ENCODE peak calls at places on chromosome 1, in nine cellular contexts. One of them, this sample, is unnamed.

GRCh38 chr1:3914331-3914851 is 14.3 kb upstream of the C1orf174 start:
- DNase-seq in SJSA1: no peak
- DNase-seq in ovary: no peak
- DNase-seq in left ventricle myocardium inferior: no peak
- DNase-seq in spleen: peak; percentile 73
- DNase-seq in GM23338: no peak
- DNase-seq in mesendoderm: no peak
- DNase-seq in endodermal cell: no peak
- DNase-seq in fibroblast of lung: no peak
- DNase-seq in this sample: no peak

GRCh38 chr1:2534775-2535387 is 4.8 kb upstream of the HES5 start:
- DNase-seq in SJSA1: peak; percentile 28
- DNase-seq in ovary: no peak
- DNase-seq in left ventricle myocardium inferior: no peak
- DNase-seq in spleen: no peak
- DNase-seq in GM23338: peak; percentile 40
- DNase-seq in mesendoderm: peak; percentile 70
- DNase-seq in endodermal cell: peak; percentile 81
- DNase-seq in fibroblast of lung: no peak
- DNase-seq in this sample: no peak

GRCh38 chr1:157700711-157701110 is at the start of gene FCRL3:
- DNase-seq in SJSA1: no peak
- DNase-seq in ovary: no peak
- DNase-seq in left ventricle myocardium inferior: no peak
- DNase-seq in spleen: no peak
- DNase-seq in GM23338: no peak
- DNase-seq in mesendoderm: no peak
- DNase-seq in endodermal cell: no peak
- DNase-seq in fibroblast of lung: no peak
- DNase-seq in this sample: no peak

GRCh38 chr1:37153116-37153515 is 118.8 kb upstream of the GRIK3 start:
- DNase-seq in SJSA1: no peak
- DNase-seq in ovary: no peak
- DNase-seq in left ventricle myocardium inferior: no peak
- DNase-seq in spleen: no peak
- DNase-seq in GM23338: no peak
- DNase-seq in mesendoderm: no peak
- DNase-seq in endodermal cell: no peak
- DNase-seq in fibroblast of lung: no peak
- DNase-seq in this sample: no peak

GRCh38 chr1:241998412-241998921 is 431 bp downstream of the MAP1LC3C start:
- DNase-seq in SJSA1: peak; percentile 39
- DNase-seq in ovary: peak; percentile 79
- DNase-seq in left ventricle myocardium inferior: peak; percentile 74
- DNase-seq in spleen: peak; percentile 83
- DNase-seq in GM23338: peak; percentile 87
- DNase-seq in mesendoderm: peak; percentile 93
- DNase-seq in endodermal cell: peak; percentile 93
- DNase-seq in fibroblast of lung: peak; percentile 91
- DNase-seq in this sample: peak; percentile 2

GRCh38 chr1:247747616-247748015 is 325 bp downstream of the OR14A2 start:
- DNase-seq in SJSA1: peak; percentile 7
- DNase-seq in ovary: no peak
- DNase-seq in left ventricle myocardium inferior: no peak
- DNase-seq in spleen: no peak
- DNase-seq in GM23338: no peak
- DNase-seq in mesendoderm: no peak
- DNase-seq in endodermal cell: no peak
- DNase-seq in fibroblast of lung: no peak
- DNase-seq in this sample: no peak

GRCh38 chr1:27116210-27116609 is 38.7 kb downstream of the SLC9A1 start:
- DNase-seq in SJSA1: no peak
- DNase-seq in ovary: no peak
- DNase-seq in left ventricle myocardium inferior: peak; percentile 40
- DNase-seq in spleen: no peak
- DNase-seq in GM23338: no peak
- DNase-seq in mesendoderm: no peak
- DNase-seq in endodermal cell: no peak
- DNase-seq in fibroblast of lung: no peak
- DNase-seq in this sample: no peak

GRCh38 chr1:17438977-17439249 is 564 bp downstream of the RCC2 start:
- DNase-seq in SJSA1: no peak
- DNase-seq in ovary: peak; percentile 49
- DNase-seq in left ventricle myocardium inferior: no peak
- DNase-seq in spleen: peak; percentile 83
- DNase-seq in GM23338: no peak
- DNase-seq in mesendoderm: no peak
- DNase-seq in endodermal cell: no peak
- DNase-seq in fibroblast of lung: no peak
- DNase-seq in this sample: no peak

GRCh38 chr1:221575605-221576004 is 166.3 kb downstream of the DUSP10 start:
- DNase-seq in SJSA1: peak; percentile 22
- DNase-seq in ovary: no peak
- DNase-seq in left ventricle myocardium inferior: no peak
- DNase-seq in spleen: no peak
- DNase-seq in GM23338: no peak
- DNase-seq in mesendoderm: no peak
- DNase-seq in endodermal cell: no peak
- DNase-seq in fibroblast of lung: peak; percentile 42
- DNase-seq in this sample: no peak

GRCh38 chr1:109926662-109927300 is 16.1 kb downstream of the CSF1 start:
- DNase-seq in SJSA1: no peak
- DNase-seq in ovary: no peak
- DNase-seq in left ventricle myocardium inferior: no peak
- DNase-seq in spleen: no peak
- DNase-seq in GM23338: no peak
- DNase-seq in mesendoderm: no peak
- DNase-seq in endodermal cell: peak; percentile 22
- DNase-seq in fibroblast of lung: peak; percentile 87
- DNase-seq in this sample: no peak

GRCh38 chr1:21511579-21512522 is 2.6 kb downstream of the ALPL start:
- DNase-seq in SJSA1: peak; percentile 92
- DNase-seq in ovary: peak; percentile 56
- DNase-seq in left ventricle myocardium inferior: peak; percentile 62
- DNase-seq in spleen: no peak
- DNase-seq in GM23338: no peak
- DNase-seq in mesendoderm: peak; percentile 61
- DNase-seq in endodermal cell: no peak
- DNase-seq in fibroblast of lung: peak; percentile 97
- DNase-seq in this sample: no peak

GRCh38 chr1:24233684-24234600 is 46.9 kb upstream of the IFNLR1 start:
- DNase-seq in SJSA1: peak; percentile 49
- DNase-seq in ovary: no peak
- DNase-seq in left ventricle myocardium inferior: no peak
- DNase-seq in spleen: no peak
- DNase-seq in GM23338: peak; percentile 26
- DNase-seq in mesendoderm: peak; percentile 18
- DNase-seq in endodermal cell: no peak
- DNase-seq in fibroblast of lung: no peak
- DNase-seq in this sample: no peak

GRCh38 chr1:228667224-228667623 is 68.1 kb upstream of the RHOU start:
- DNase-seq in SJSA1: no peak
- DNase-seq in ovary: no peak
- DNase-seq in left ventricle myocardium inferior: no peak
- DNase-seq in spleen: no peak
- DNase-seq in GM23338: no peak
- DNase-seq in mesendoderm: no peak
- DNase-seq in endodermal cell: no peak
- DNase-seq in fibroblast of lung: no peak
- DNase-seq in this sample: no peak

GRCh38 chr1:248810000-248810726 is 15.6 kb downstream of the SH3BP5L start:
- DNase-seq in SJSA1: no peak
- DNase-seq in ovary: no peak
- DNase-seq in left ventricle myocardium inferior: no peak
- DNase-seq in spleen: peak; percentile 64
- DNase-seq in GM23338: no peak
- DNase-seq in mesendoderm: no peak
- DNase-seq in endodermal cell: no peak
- DNase-seq in fibroblast of lung: no peak
- DNase-seq in this sample: no peak

GRCh38 chr1:55640708-55641473 is 425.7 kb upstream of the USP24 start:
- DNase-seq in SJSA1: peak; percentile 56
- DNase-seq in ovary: peak; percentile 63
- DNase-seq in left ventricle myocardium inferior: peak; percentile 65
- DNase-seq in spleen: peak; percentile 76
- DNase-seq in GM23338: no peak
- DNase-seq in mesendoderm: peak; percentile 19
- DNase-seq in endodermal cell: peak; percentile 47
- DNase-seq in fibroblast of lung: peak; percentile 25
- DNase-seq in this sample: no peak

GRCh38 chr1:184297244-184297750 is 89.5 kb upstream of the C1orf21 start:
- DNase-seq in SJSA1: no peak
- DNase-seq in ovary: no peak
- DNase-seq in left ventricle myocardium inferior: no peak
- DNase-seq in spleen: no peak
- DNase-seq in GM23338: no peak
- DNase-seq in mesendoderm: no peak
- DNase-seq in endodermal cell: no peak
- DNase-seq in fibroblast of lung: no peak
- DNase-seq in this sample: no peak

GRCh38 chr1:181100924-181101323 is 12.4 kb downstream of the IER5 start:
- DNase-seq in SJSA1: no peak
- DNase-seq in ovary: no peak
- DNase-seq in left ventricle myocardium inferior: no peak
- DNase-seq in spleen: no peak
- DNase-seq in GM23338: no peak
- DNase-seq in mesendoderm: peak; percentile 74
- DNase-seq in endodermal cell: no peak
- DNase-seq in fibroblast of lung: no peak
- DNase-seq in this sample: no peak

GRCh38 chr1:181097242-181097641 is 8.7 kb downstream of the IER5 start:
- DNase-seq in SJSA1: peak; percentile 36
- DNase-seq in ovary: no peak
- DNase-seq in left ventricle myocardium inferior: no peak
- DNase-seq in spleen: no peak
- DNase-seq in GM23338: peak; percentile 14
- DNase-seq in mesendoderm: no peak
- DNase-seq in endodermal cell: no peak
- DNase-seq in fibroblast of lung: no peak
- DNase-seq in this sample: no peak

GRCh38 chr1:181101581-181102226 is 13.2 kb downstream of the IER5 start:
- DNase-seq in SJSA1: peak; percentile 68
- DNase-seq in ovary: no peak
- DNase-seq in left ventricle myocardium inferior: no peak
- DNase-seq in spleen: no peak
- DNase-seq in GM23338: peak; percentile 93
- DNase-seq in mesendoderm: peak; percentile 95
- DNase-seq in endodermal cell: peak; percentile 92
- DNase-seq in fibroblast of lung: peak; percentile 63
- DNase-seq in this sample: no peak

GRCh38 chr1:181100015-181100905 is 11.8 kb downstream of the IER5 start:
- DNase-seq in SJSA1: peak; percentile 73
- DNase-seq in ovary: no peak
- DNase-seq in left ventricle myocardium inferior: no peak
- DNase-seq in spleen: no peak
- DNase-seq in GM23338: peak; percentile 72
- DNase-seq in mesendoderm: peak; percentile 93
- DNase-seq in endodermal cell: peak; percentile 71
- DNase-seq in fibroblast of lung: no peak
- DNase-seq in this sample: no peak

GRCh38 chr1:181099152-181100014 is 10.9 kb downstream of the IER5 start:
- DNase-seq in SJSA1: no peak
- DNase-seq in ovary: no peak
- DNase-seq in left ventricle myocardium inferior: no peak
- DNase-seq in spleen: no peak
- DNase-seq in GM23338: peak; percentile 41
- DNase-seq in mesendoderm: peak; percentile 72
- DNase-seq in endodermal cell: no peak
- DNase-seq in fibroblast of lung: peak; percentile 62
- DNase-seq in this sample: no peak
- H3K4me1 ChIP-seq in SJSA1: peaks cover 92% of the 10 kb centered on the region
- H3K4me1 ChIP-seq in ovary: peaks cover 17% of the 10 kb centered on the region
- H3K4me1 ChIP-seq in left ventricle myocardium inferior: peaks cover 88% of the 10 kb centered on the region
- H3K4me1 ChIP-seq in spleen: peaks cover 99% of the 10 kb centered on the region
- H3K4me1 ChIP-seq in GM23338: peaks cover 87% of the 10 kb centered on the region
- H3K4me1 ChIP-seq in mesendoderm: peaks cover 26% of the 10 kb centered on the region
- H3K4me1 ChIP-seq in endodermal cell: peaks cover 30% of the 10 kb centered on the region
- H3K4me1 ChIP-seq in fibroblast of lung: peaks cover 73% of the 10 kb centered on the region
- H3K4me1 ChIP-seq in this sample: peaks cover 34% of the 10 kb centered on the region

GRCh38 chr1:217921126-217921900 is 290.2 kb downstream of the SPATA17 start:
- DNase-seq in SJSA1: no peak
- DNase-seq in ovary: no peak
- DNase-seq in left ventricle myocardium inferior: no peak
- DNase-seq in spleen: no peak
- DNase-seq in GM23338: no peak
- DNase-seq in mesendoderm: peak; percentile 47
- DNase-seq in endodermal cell: peak; percentile 55
- DNase-seq in fibroblast of lung: peak; percentile 17
- DNase-seq in this sample: no peak
- H3K27ac ChIP-seq in SJSA1: no peak overlapping the region
- H3K27ac ChIP-seq in ovary: no peak overlapping the region
- H3K27ac ChIP-seq in left ventricle myocardium inferior: no peak overlapping the region
- H3K27ac ChIP-seq in spleen: no peak overlapping the region
- H3K27ac ChIP-seq in GM23338: no peak overlapping the region
- H3K27ac ChIP-seq in mesendoderm: no peak overlapping the region
- H3K27ac ChIP-seq in endodermal cell: no peak overlapping the region
- H3K27ac ChIP-seq in fibroblast of lung: no peak overlapping the region
- H3K27ac ChIP-seq in this sample: no peak overlapping the region

DNA sequence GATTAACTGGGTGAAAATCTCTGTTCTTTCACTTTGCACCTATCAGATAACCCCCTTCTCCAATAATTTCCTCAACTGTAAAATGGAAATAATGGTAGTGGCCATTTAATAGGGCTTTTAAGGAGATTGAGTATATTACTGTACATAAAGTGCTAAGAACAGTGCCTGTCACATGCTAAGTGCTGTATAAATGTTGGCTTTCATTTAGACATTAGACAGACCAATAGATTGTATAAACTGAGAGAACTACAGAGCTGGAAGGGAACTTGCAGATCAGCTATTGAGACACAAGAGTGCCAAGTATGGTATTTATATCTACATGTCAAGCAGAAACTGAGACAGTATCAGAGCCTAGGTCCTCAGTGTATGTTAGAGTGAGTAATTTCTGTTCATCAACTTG is 934.7 kb downstream of the PLA2G4A start:
- DNase-seq in SJSA1: no peak
- DNase-seq in ovary: no peak
- DNase-seq in left ventricle myocardium inferior: no peak
- DNase-seq in spleen: no peak
- DNase-seq in GM23338: no peak
- DNase-seq in mesendoderm: no peak
- DNase-seq in endodermal cell: no peak
- DNase-seq in fibroblast of lung: no peak
- DNase-seq in this sample: no peak
- H3K4me1 ChIP-seq in SJSA1: no peaks in the 10 kb centered on the region
- H3K4me1 ChIP-seq in ovary: no peaks in the 10 kb centered on the region
- H3K4me1 ChIP-seq in left ventricle myocardium inferior: no peaks in the 10 kb centered on the region
- H3K4me1 ChIP-seq in spleen: no peaks in the 10 kb centered on the region
- H3K4me1 ChIP-seq in GM23338: no peaks in the 10 kb centered on the region
- H3K4me1 ChIP-seq in mesendoderm: no peaks in the 10 kb centered on the region
- H3K4me1 ChIP-seq in endodermal cell: no peaks in the 10 kb centered on the region
- H3K4me1 ChIP-seq in fibroblast of lung: no peaks in the 10 kb centered on the region
- H3K4me1 ChIP-seq in this sample: no peaks in the 10 kb centered on the region

DNA sequence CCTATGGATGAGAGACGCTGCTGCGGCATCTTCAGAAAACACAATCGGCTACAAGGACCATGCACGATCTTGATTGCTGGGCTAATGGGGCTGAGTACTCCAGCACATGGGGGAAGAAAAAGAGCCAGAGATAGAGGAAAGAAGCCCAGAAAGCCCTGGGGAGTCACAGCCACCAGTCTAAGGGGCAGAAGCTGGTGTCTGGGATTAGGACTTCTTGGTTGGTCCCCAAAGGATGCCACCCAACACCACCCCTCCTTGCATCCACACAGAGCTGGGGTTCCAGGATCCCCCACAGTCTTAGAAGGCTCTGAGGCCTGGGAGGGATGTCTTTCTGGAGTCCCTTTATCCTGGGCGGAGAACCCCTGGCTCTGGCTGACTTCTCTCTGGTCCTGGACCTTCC is 98.4 kb upstream of the TARDBP start:
- DNase-seq in SJSA1: no peak
- DNase-seq in ovary: no peak
- DNase-seq in left ventricle myocardium inferior: no peak
- DNase-seq in spleen: peak; percentile 43
- DNase-seq in GM23338: no peak
- DNase-seq in mesendoderm: no peak
- DNase-seq in endodermal cell: no peak
- DNase-seq in fibroblast of lung: no peak
- DNase-seq in this sample: no peak
- H3K27ac ChIP-seq in SJSA1: no peak overlapping the region
- H3K27ac ChIP-seq in ovary: no peak overlapping the region
- H3K27ac ChIP-seq in left ventricle myocardium inferior: no peak overlapping the region
- H3K27ac ChIP-seq in spleen: no peak overlapping the region
- H3K27ac ChIP-seq in GM23338: no peak overlapping the region
- H3K27ac ChIP-seq in mesendoderm: no peak overlapping the region
- H3K27ac ChIP-seq in endodermal cell: no peak overlapping the region
- H3K27ac ChIP-seq in fibroblast of lung: no peak overlapping the region
- H3K27ac ChIP-seq in this sample: no peak overlapping the region

This sample was measured in thoracic aorta.